ENCODE peak calls at places on chromosome 20, in six cellular contexts. U is heart right ventricle, G is choroid plexus epithelial cell, K is fibroblast of lung, R is GM12878, I is HFF-Myc. C is an unnamed sample.

GRCh38 chr20:26347396-26347795 is 650.7 kb upstream of the ZNF337 start:
- DNase-seq in G (no peak), I (no peak), R (no peak), U (no peak), K (no peak), C (no peak)

GRCh38 chr20:62668441-62669027 is 26.2 kb downstream of the SLCO4A1 start:
- DNase-seq in K (peak), I (peak), R (no peak), G (peak), U (peak), C (peak)

GRCh38 chr20:47672166-47672565 is 113.1 kb downstream of the SULF2 start:
- DNase-seq in I (no peak), K (no peak), R (no peak), G (no peak), U (no peak), C (no peak)

GRCh38 chr20:47230811-47231256 is 125.7 kb downstream of the ZMYND8 start:
- DNase-seq in U (no peak), G (no peak), I (no peak), R (no peak), K (peak), C (no peak)

GRCh38 chr20:8798505-8798904 is 270.4 kb upstream of the PLCB4 start:
- DNase-seq in G (peak), U (no peak), I (no peak), K (peak), R (no peak), C (peak)

GRCh38 chr20:63355781-63356295 is 5.3 kb downstream of the CHRNA4 start:
- DNase-seq in U (peak), K (no peak), R (no peak), I (no peak), G (no peak), C (no peak)

GRCh38 chr20:55592866-55593265 is 412.5 kb downstream of the CBLN4 start:
- DNase-seq in R (no peak), G (no peak), I (no peak), K (no peak), U (no peak), C (no peak)

GRCh38 chr20:20881808-20882207 is 169.4 kb upstream of the RALGAPA2 start:
- DNase-seq in I (no peak), G (no peak), U (no peak), R (no peak), K (no peak), C (no peak)

GRCh38 chr20:32902456-32903420 is 44.0 kb downstream of the EFCAB8 start:
- DNase-seq in G (peak), I (no peak), K (peak), R (no peak), U (peak), C (no peak)

GRCh38 chr20:14619411-14619810 is 282.0 kb upstream of the FLRT3 start:
- DNase-seq in U (no peak), G (no peak), K (no peak), R (no peak), I (no peak), C (no peak)

GRCh38 chr20:62640870-62641748 is 1.2 kb upstream of the SLCO4A1 start:
- DNase-seq in R (no peak), I (no peak), K (no peak), G (no peak), U (no peak), C (no peak)

GRCh38 chr20:55919319-55919718 is 86.0 kb downstream of the CBLN4 start:
- DNase-seq in I (no peak), U (no peak), G (no peak), R (no peak), K (no peak), C (no peak)

GRCh38 chr20:663315-664090 is 10.5 kb upstream of the SRXN1 start:
- DNase-seq in R (no peak), G (no peak), I (no peak), U (no peak), K (peak), C (no peak)

GRCh38 chr20:32451340-32451681 is 93.2 kb downstream of the ASXL1 start:
- DNase-seq in G (no peak), U (no peak), I (no peak), R (no peak), K (no peak), C (no peak)

GRCh38 chr20:32296874-32297420 is 19.5 kb downstream of the KIF3B start:
- DNase-seq in G (peak), K (peak), I (no peak), R (no peak), U (no peak), C (no peak)

GRCh38 chr20:6421321-6422030 is 298.6 kb upstream of the FERMT1 start:
- DNase-seq in R (no peak), I (no peak), U (no peak), K (no peak), G (no peak), C (no peak)

GRCh38 chr20:23142162-23143050 is 56.3 kb upstream of the CD93 start:
- DNase-seq in U (no peak), R (peak), I (no peak), G (no peak), K (no peak), C (no peak)

GRCh38 chr20:56393653-56394052 is 1.2 kb downstream of the CSTF1 start:
- DNase-seq in R (no peak), G (no peak), I (no peak), U (no peak), K (no peak), C (no peak)

GRCh38 chr20:5642155-5642981 is 107.8 kb upstream of the SHLD1 start:
- DNase-seq in G (peak), R (no peak), U (no peak), I (no peak), K (no peak), C (peak)

GRCh38 chr20:15834857-15835256 is 738.4 kb downstream of the KIF16B start:
- DNase-seq in G (no peak), R (no peak), U (no peak), K (no peak), I (no peak), C (no peak)

GRCh38 chr20:48794360-48794759 is 33.4 kb downstream of the PREX1 start:
- DNase-seq in I (no peak), R (no peak), K (no peak), G (no peak), U (no peak), C (no peak)

GRCh38 chr20:52783769-52784168 is 188.4 kb upstream of the TSHZ2 start:
- DNase-seq in R (no peak), K (no peak), U (no peak), G (no peak), I (no peak), C (no peak)

GRCh38 chr20:32970115-32970972 is 33.9 kb downstream of the SUN5 start:
- DNase-seq in G (no peak), U (no peak), R (no peak), K (no peak), I (no peak), C (no peak)

GRCh38 chr20:63553933-63554290 is at the start of gene FNDC11:
- DNase-seq in G (no peak), U (peak), I (no peak), R (no peak), K (no peak), C (no peak)

GRCh38 chr20:35006009-35006408 is 50.3 kb downstream of the MYH7B start:
- DNase-seq in K (no peak), I (no peak), G (no peak), U (no peak), R (no peak), C (no peak)

GRCh38 chr20:35004051-35004725 is 48.5 kb downstream of the MYH7B start:
- DNase-seq in G (no peak), I (no peak), U (no peak), R (no peak), K (no peak), C (no peak)

GRCh38 chr20:35005463-35005961 is 49.8 kb downstream of the MYH7B start:
- DNase-seq in R (no peak), G (no peak), I (no peak), U (no peak), K (no peak), C (no peak)

GRCh38 chr20:35003211-35004031 is 47.8 kb downstream of the MYH7B start:
- DNase-seq in R (no peak), I (no peak), G (no peak), U (no peak), K (no peak), C (no peak)

DNA sequence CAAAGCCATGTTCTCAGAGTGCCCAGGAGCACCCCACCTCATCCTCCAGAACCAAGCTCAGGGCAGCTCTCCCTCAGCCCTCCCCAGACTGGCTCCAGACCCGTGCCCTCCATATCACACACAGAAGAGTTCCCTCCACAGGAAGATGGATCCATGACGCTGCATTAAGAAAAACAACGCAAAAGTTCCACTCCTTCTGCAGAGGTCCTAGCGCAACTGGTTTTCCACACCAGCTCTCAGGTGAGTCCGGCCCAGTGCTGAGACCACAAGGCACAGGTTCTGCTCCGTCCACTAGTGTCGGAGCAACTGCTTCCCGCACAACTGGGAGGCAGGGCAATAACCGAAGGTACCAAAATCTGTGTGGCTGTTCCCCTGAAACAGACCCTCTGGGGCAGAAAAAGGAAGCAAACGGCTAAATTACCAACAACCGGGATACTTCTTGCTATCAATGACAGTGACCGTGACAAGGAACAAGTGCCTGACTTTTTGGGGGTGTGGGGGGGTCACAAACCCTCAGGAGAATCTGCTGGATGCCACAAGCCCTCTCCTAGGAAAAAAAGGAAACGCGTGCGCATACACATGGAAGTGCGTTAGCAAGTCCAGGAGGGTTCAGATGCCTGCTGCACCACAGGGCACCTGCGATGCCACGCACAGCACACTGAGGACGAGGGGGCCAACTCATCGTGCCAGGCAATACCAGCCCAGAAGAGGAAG is 49.2 kb downstream of the MYH7B start:
- DNase-seq in I (no peak), R (no peak), K (no peak), U (no peak), G (no peak), C (no peak)
- TF ChIP-seq CTCF in I (no peak), R (no peak), K (no peak), U (no peak), G (no peak), C (no peak)

DNA sequence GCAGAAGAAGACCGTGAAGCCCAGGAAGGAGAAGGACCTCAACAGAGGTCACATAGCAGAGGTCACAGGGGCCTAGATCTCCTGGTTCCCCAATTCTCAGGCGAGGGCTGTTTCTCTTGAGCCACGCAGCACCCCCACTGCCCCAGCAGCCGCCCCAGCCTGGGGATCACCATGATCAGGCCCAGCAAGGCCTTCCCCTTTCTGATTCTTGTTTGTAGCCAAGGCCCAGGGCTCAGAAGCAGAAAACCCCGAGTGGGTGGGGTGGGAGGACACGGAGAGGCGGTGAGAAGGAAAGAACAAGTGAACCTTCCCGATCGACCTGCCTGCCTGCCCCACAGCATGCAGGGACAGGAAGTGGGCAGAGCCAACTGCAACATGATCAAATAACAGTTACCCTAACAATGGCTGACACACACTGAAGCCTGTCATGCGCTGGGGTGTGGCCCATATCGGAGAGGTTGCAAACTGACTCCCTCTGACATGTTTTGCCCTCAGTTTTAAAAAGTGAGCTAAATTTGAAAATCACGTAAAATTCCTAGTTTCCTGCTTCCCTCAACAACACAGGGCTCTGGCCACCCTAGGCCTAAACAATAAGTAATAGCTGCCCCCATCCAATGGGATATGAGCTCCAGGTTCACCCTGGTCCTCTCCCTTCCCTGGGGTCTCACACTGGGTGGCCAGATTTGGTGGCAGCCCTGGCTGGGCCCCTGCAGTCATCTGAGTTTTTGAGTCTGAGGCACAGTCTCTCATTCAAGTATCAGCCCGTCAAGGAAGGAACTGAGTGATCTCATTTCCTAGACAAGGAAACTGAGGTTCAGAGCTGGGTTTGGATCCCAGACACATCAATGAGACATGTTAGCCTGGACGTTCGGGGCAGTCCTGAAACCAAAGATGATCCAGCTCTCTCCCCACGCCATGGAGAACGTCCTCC is 6.5 kb downstream of the PEDS1 start:
- DNase-seq in R (peak), U (no peak), I (no peak), K (peak), G (no peak), C (no peak)
- H3K4me3 ChIP-seq in R (peak), U (no peak), I (no peak), K (no peak), G (no peak), C (no peak)

DNA sequence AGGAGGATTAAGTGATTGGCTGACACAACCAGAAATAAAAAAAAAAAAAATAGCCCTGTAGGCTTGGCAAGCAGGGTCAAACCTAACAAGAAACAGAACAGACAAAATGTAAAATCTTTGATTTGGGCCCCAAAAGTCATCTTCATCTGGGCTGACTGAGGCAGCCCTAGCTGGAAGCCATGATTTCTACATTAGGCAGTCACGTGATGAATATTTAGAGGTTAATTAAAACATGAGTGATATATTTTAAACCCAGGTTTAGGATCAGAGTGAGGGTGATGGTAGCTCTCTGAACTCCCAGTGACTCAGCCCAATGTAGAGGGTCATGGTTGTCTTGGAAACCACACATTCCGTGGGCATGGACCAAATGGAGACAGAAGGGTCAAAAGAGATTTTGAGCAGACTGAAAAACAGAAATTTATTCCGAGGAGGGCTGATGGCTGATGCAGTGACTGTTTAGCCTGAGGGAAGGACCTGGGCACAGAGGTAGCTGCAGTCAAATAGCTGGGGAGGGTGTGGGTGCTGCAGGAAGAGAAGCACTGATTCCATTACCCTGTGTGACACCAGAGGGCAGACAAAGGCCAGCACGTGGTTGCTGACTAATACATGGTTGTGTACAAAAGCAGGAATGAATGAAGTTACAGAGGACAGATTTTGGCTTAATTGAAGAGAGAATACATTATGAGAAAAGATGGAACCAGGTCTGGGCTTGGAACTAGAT is 573.1 kb upstream of the CHD6 start:
- DNase-seq in I (no peak), R (no peak), U (no peak), G (no peak), K (no peak), C (no peak)
- TF ChIP-seq CTCF in I (no peak), R (peak), U (no peak), G (no peak), K (no peak), C (no peak)

GRCh38 chr20:59010995-59011873 is 4.2 kb upstream of the CTSZ start:
- DNase-seq in R (no peak), K (peak), I (peak), G (peak), U (no peak), C (peak)
- H3K4me3 ChIP-seq in R (no peak), K (no peak), I (no peak), G (no peak), U (no peak), C (no peak)

GRCh38 chr20:44093249-44093582 is 93.8 kb downstream of the JPH2 start:
- DNase-seq in G (no peak), R (no peak), K (no peak), U (no peak), I (no peak), C (no peak)
- TF ChIP-seq CTCF in G (no peak), R (no peak), K (no peak), U (no peak), I (no peak), C (no peak)

GRCh38 chr20:53867741-53868351 is 202.5 kb downstream of the BCAS1 start:
- DNase-seq in U (no peak), K (no peak), R (no peak), I (no peak), G (no peak), C (no peak)
- H3K4me3 ChIP-seq in U (no peak), K (no peak), R (peak), I (no peak), G (no peak), C (no peak)

GRCh38 chr20:38650010-38650409 is 48.4 kb downstream of the ARHGAP40 start:
- DNase-seq in R (no peak), I (no peak), G (no peak), K (no peak), U (no peak), C (no peak)

GRCh38 chr20:38651154-38651553 is 49.5 kb downstream of the ARHGAP40 start:
- DNase-seq in G (no peak), U (no peak), K (no peak), R (no peak), I (no peak), C (no peak)

GRCh38 chr20:38651562-38651961 is 50.0 kb downstream of the ARHGAP40 start:
- DNase-seq in I (no peak), R (no peak), U (no peak), G (no peak), K (no peak), C (no peak)

GRCh38 chr20:38645980-38646858 is 44.6 kb downstream of the ARHGAP40 start:
- DNase-seq in G (peak), R (peak), I (peak), K (peak), U (peak), C (no peak)

GRCh38 chr20:38649275-38649891 is 47.8 kb downstream of the ARHGAP40 start:
- DNase-seq in U (no peak), I (no peak), G (peak), K (peak), R (no peak), C (no peak)
- TF ChIP-seq CTCF in U (peak), I (peak), G (peak), K (peak), R (peak), C (peak)

GRCh38 chr20:37295595-37295994 is 6.1 kb downstream of the MANBAL start:
- DNase-seq in G (no peak), I (no peak), U (no peak), K (peak), R (no peak), C (no peak)

GRCh38 chr20:37294262-37294981 is 5.0 kb downstream of the MANBAL start:
- DNase-seq in G (peak), R (no peak), U (no peak), K (peak), I (no peak), C (no peak)

GRCh38 chr20:37293301-37293943 is 4.0 kb downstream of the MANBAL start:
- DNase-seq in I (no peak), K (no peak), U (no peak), R (no peak), G (no peak), C (no peak)

GRCh38 chr20:37296371-37296770 is 6.9 kb downstream of the MANBAL start:
- DNase-seq in G (no peak), R (no peak), U (no peak), I (no peak), K (no peak), C (no peak)

DNA sequence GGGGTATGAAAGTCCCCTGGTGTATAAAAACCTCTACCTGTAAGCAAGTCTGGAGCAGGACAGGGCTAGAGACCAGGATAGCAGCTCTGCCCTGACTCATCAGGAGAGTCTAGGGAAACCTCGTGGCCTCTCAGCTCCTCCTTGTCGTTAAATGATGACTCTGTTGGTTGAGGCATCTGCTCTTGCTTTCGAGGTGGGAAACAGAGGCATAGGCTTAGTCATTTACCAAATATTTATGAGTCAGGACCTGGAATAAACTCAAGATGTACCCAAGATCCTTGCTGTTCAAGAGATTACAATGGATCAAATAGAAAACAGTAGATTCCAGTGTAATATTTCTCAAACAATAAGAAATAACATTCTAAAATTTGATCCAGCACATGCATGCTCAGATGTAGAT is 5.5 kb downstream of the MANBAL start:
- DNase-seq in R (no peak), K (peak), G (peak), I (peak), U (no peak), C (peak)
- H3K4me3 ChIP-seq in R (no peak), K (no peak), G (no peak), I (no peak), U (no peak), C (no peak)